ENCODE peak calls at places on chromosomes 4 and X, in eight cellular contexts. H, R, Z, N, W, P, Q and T are unnamed samples.

GRCh38 chr4:102564399-102564921 is 63.3 kb downstream of the NFKB1 start:
- DNase-seq in H (peak), R (no peak), Z (no peak), N (no peak), W (peak), P (no peak), Q (no peak), T (no peak)

GRCh38 chrX:69387559-69388487 is 116.3 kb upstream of the NALF2 start:
- DNase-seq in H (peak), R (peak), Z (peak), N (peak), W (peak), P (no peak), Q (peak), T (no peak)

GRCh38 chrX:119696251-119696890 is 3.4 kb upstream of the SEPTIN6 start:
- DNase-seq in H (no peak), R (no peak), Z (no peak), N (no peak), W (no peak), P (no peak), Q (no peak), T (no peak)

GRCh38 chrX:134374910-134375309 is 85.1 kb upstream of the HPRT1 start:
- DNase-seq in H (no peak), R (no peak), Z (no peak), N (no peak), W (no peak), P (no peak), Q (no peak), T (no peak)

GRCh38 chr4:120718979-120719566 is 203.5 kb downstream of the PRDM5 start:
- DNase-seq in H (peak), R (peak), Z (peak), N (peak), W (peak), P (no peak), Q (peak), T (peak)

GRCh38 chr4:7194251-7195137 is 2.2 kb downstream of the SORCS2 start:
- DNase-seq in H (no peak), R (no peak), Z (peak), N (peak), W (peak), P (peak), Q (no peak), T (no peak)

GRCh38 chr4:5711479-5712184 is 631 bp downstream of the EVC start:
- DNase-seq in H (peak), R (no peak), Z (no peak), N (no peak), W (peak), P (no peak), Q (peak), T (no peak)

GRCh38 chr4:48725414-48725813 is 54.7 kb downstream of the FRYL start:
- DNase-seq in H (no peak), R (no peak), Z (no peak), N (no peak), W (no peak), P (no peak), Q (no peak), T (no peak)

GRCh38 chr4:175884048-175884447 is 72.0 kb upstream of the GPM6A start:
- DNase-seq in H (no peak), R (no peak), Z (no peak), N (no peak), W (no peak), P (no peak), Q (no peak), T (no peak)

GRCh38 chrX:103275947-103276567 is 493 bp downstream of the TCEAL5 start:
- DNase-seq in H (no peak), R (no peak), Z (no peak), N (no peak), W (no peak), P (no peak), Q (no peak), T (no peak)
- H3K4me3 ChIP-seq in H (no peak), R (no peak), Z (no peak), N (no peak), W (no peak), P (no peak), Q (peak), T (no peak)

DNA sequence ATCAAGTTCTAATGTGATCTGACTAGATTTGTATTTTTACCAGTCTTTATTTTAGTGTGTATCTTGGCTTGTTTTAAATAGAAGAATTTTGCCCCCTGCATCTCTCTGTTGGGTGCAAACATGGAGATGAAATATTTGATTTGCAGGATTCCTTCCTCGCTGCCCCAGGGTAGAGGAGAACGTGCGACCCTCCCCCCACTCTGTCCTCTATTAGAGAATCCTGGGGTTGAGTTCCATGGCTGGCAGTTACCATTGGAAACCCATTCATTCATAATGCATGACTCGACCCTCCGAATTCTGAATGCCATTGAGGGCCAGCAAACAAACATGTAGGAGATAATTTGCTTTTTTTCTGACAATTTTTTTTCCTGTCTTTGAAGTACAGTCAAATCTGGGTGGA is 53.7 kb downstream of the TRIM2 start:
- DNase-seq in H (no peak), R (no peak), Z (no peak), N (peak), W (no peak), P (no peak), Q (no peak), T (no peak)
- H3K4me3 ChIP-seq in H (no peak), R (peak), Z (no peak), N (peak), W (no peak), P (no peak), Q (no peak), T (no peak)

GRCh38 chrX:108735680-108736508 is 469 bp downstream of the IRS4 start:
- DNase-seq in H (no peak), R (no peak), Z (no peak), N (peak), W (no peak), P (peak), Q (no peak), T (no peak)
- H3K4me3 ChIP-seq in H (peak), R (peak), Z (no peak), N (peak), W (peak), P (peak), Q (peak), T (no peak)

GRCh38 chrX:66016905-66017658 is 22.8 kb downstream of the VSIG4 start:
- DNase-seq in H (no peak), R (no peak), Z (no peak), N (no peak), W (no peak), P (no peak), Q (no peak), T (no peak)

GRCh38 chrX:66014560-66014959 is 25.3 kb downstream of the VSIG4 start:
- DNase-seq in H (no peak), R (no peak), Z (no peak), N (no peak), W (no peak), P (no peak), Q (no peak), T (peak)

GRCh38 chrX:66015906-66016689 is 23.8 kb downstream of the VSIG4 start:
- DNase-seq in H (no peak), R (no peak), Z (no peak), N (no peak), W (no peak), P (no peak), Q (no peak), T (no peak)

GRCh38 chrX:66014084-66014483 is 25.8 kb downstream of the VSIG4 start:
- DNase-seq in H (no peak), R (no peak), Z (no peak), N (no peak), W (no peak), P (no peak), Q (no peak), T (no peak)

GRCh38 chrX:66015152-66015827 is 24.6 kb downstream of the VSIG4 start:
- DNase-seq in H (no peak), R (no peak), Z (peak), N (no peak), W (no peak), P (peak), Q (no peak), T (peak)
- H3K4me3 ChIP-seq in H (no peak), R (no peak), Z (no peak), N (no peak), W (no peak), P (peak), Q (no peak), T (peak)

GRCh38 chrX:20802036-20802435 is 535.3 kb upstream of the RPS6KA3 start:
- DNase-seq in H (no peak), R (no peak), Z (no peak), N (no peak), W (no peak), P (no peak), Q (no peak), T (no peak)
- H3K4me3 ChIP-seq in H (no peak), R (no peak), Z (no peak), N (no peak), W (no peak), P (no peak), Q (no peak), T (no peak)

GRCh38 chr4:145774473-145774872 is 94.5 kb downstream of the C4orf51 start:
- DNase-seq in H (no peak), R (no peak), Z (no peak), N (no peak), W (no peak), P (no peak), Q (no peak), T (no peak)
- H3K4me3 ChIP-seq in H (no peak), R (no peak), Z (no peak), N (no peak), W (no peak), P (no peak), Q (no peak), T (no peak)

GRCh38 chrX:16807976-16808542 is 21.8 kb downstream of the TXLNG start:
- DNase-seq in H (no peak), R (no peak), Z (peak), N (no peak), W (peak), P (no peak), Q (no peak), T (no peak)
- H3K4me3 ChIP-seq in H (peak), R (no peak), Z (no peak), N (no peak), W (peak), P (peak), Q (peak), T (no peak)

DNA sequence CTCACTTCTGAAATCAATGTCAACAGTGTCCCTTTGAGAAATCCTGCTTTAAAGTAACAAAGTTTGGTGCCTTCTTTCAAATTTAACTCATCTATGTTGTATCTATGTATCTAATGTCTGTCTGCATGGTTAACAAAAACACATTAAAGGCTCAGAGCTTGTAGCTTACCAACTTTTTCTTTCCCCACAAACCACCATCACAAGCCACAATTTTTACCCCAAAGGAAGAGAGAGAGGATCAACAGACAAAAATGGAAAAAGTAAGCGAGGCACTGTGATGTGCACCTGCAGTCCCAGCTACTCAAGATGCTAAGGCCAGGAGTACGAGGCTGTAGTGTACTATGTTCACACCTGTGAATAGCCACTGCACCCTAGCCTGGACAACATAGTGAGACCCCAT is 17.2 kb downstream of the ATRX start:
- DNase-seq in H (no peak), R (no peak), Z (no peak), N (no peak), W (no peak), P (no peak), Q (no peak), T (peak)
- H3K4me3 ChIP-seq in H (no peak), R (no peak), Z (no peak), N (no peak), W (no peak), P (no peak), Q (no peak), T (no peak)

DNA sequence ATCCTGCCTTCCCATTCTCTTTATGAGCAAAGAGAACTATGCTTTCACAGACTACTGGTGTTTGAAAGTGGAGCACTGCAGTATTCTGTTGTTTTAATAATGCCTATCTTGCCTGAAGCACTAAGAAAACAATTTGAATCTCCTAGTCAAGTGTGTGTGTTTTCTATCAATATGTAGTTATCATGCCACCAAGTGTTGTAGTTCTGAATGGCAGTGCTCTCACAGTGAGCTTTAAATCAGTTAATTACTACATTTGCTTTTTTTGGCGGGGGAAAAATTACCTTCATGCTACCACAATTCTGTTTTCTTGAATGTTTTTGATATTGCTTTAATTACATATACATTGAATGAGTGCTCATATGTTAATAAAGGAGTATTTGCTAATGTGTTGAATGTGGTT is 143.6 kb upstream of the FAM47A start:
- DNase-seq in H (no peak), R (no peak), Z (no peak), N (peak), W (no peak), P (no peak), Q (no peak), T (no peak)
- H3K4me3 ChIP-seq in H (no peak), R (no peak), Z (no peak), N (no peak), W (no peak), P (no peak), Q (no peak), T (no peak)